ENCODE peak calls at places on chromosome 22, in ten cellular contexts. One of them, this sample, is unnamed.
A peak's percentile ranks its signal among the peaks of the same experiment; 100 is the strongest.

GRCh38 chr22:43637267-43637666 is 174.8 kb downstream of the EFCAB6 start:
- DNase-seq in mesendoderm: no peak
- DNase-seq in OCI-LY7: no peak
- DNase-seq in H9: no peak
- DNase-seq in MM.1S: no peak
- DNase-seq in A549: no peak
- DNase-seq in HCT116: no peak
- DNase-seq in hepatocyte: no peak
- DNase-seq in osteoblast: no peak
- DNase-seq in IMR-90: no peak
- DNase-seq in this sample: no peak

GRCh38 chr22:20319041-20319744 is 667 bp downstream of the DGCR6L start:
- DNase-seq in H9: peak; percentile 42
- DNase-seq in OCI-LY7: peak; percentile 37
- DNase-seq in hepatocyte: no peak
- DNase-seq in A549: no peak
- DNase-seq in osteoblast: no peak
- DNase-seq in IMR-90: no peak
- DNase-seq in HCT116: no peak
- DNase-seq in mesendoderm: peak; percentile 64
- DNase-seq in MM.1S: peak; percentile 32
- DNase-seq in this sample: no peak

GRCh38 chr22:24146190-24146616 is 35.1 kb upstream of the SUSD2 start:
- DNase-seq in OCI-LY7: peak; percentile 83
- DNase-seq in osteoblast: peak; percentile 95
- DNase-seq in MM.1S: peak; percentile 84
- DNase-seq in hepatocyte: peak; percentile 82
- DNase-seq in H9: peak; percentile 78
- DNase-seq in HCT116: no peak
- DNase-seq in IMR-90: peak; percentile 83
- DNase-seq in A549: peak; percentile 22
- DNase-seq in mesendoderm: peak; percentile 84
- DNase-seq in this sample: no peak

GRCh38 chr22:21641417-21641794 is 696 bp upstream of the SDF2L1 start:
- DNase-seq in H9: peak; percentile 60
- DNase-seq in OCI-LY7: no peak
- DNase-seq in mesendoderm: peak; percentile 83
- DNase-seq in hepatocyte: peak; percentile 72
- DNase-seq in IMR-90: peak; percentile 55
- DNase-seq in HCT116: no peak
- DNase-seq in osteoblast: peak; percentile 96
- DNase-seq in MM.1S: no peak
- DNase-seq in A549: peak; percentile 64
- DNase-seq in this sample: no peak

GRCh38 chr22:45228401-45228754 is 12.3 kb downstream of the KIAA0930 start:
- DNase-seq in H9: peak; percentile 23
- DNase-seq in MM.1S: no peak
- DNase-seq in mesendoderm: no peak
- DNase-seq in OCI-LY7: no peak
- DNase-seq in A549: no peak
- DNase-seq in HCT116: no peak
- DNase-seq in osteoblast: peak; percentile 31
- DNase-seq in hepatocyte: no peak
- DNase-seq in IMR-90: no peak
- DNase-seq in this sample: no peak

GRCh38 chr22:41445171-41446056 is 1.2 kb downstream of the TOB2 start:
- DNase-seq in osteoblast: no peak
- DNase-seq in HCT116: no peak
- DNase-seq in hepatocyte: peak; percentile 22
- DNase-seq in MM.1S: peak; percentile 47
- DNase-seq in IMR-90: no peak
- DNase-seq in mesendoderm: peak; percentile 87
- DNase-seq in A549: no peak
- DNase-seq in H9: peak; percentile 45
- DNase-seq in OCI-LY7: peak; percentile 60
- DNase-seq in this sample: peak; percentile 71

GRCh38 chr22:31056986-31057599 is 24.0 kb upstream of the SMTN start:
- DNase-seq in H9: no peak
- DNase-seq in OCI-LY7: no peak
- DNase-seq in MM.1S: no peak
- DNase-seq in A549: no peak
- DNase-seq in hepatocyte: no peak
- DNase-seq in osteoblast: no peak
- DNase-seq in IMR-90: no peak
- DNase-seq in mesendoderm: no peak
- DNase-seq in HCT116: no peak
- DNase-seq in this sample: no peak

GRCh38 chr22:43226368-43226979 is 39.5 kb upstream of the TTLL12 start:
- DNase-seq in OCI-LY7: no peak
- DNase-seq in HCT116: no peak
- DNase-seq in hepatocyte: peak; percentile 75
- DNase-seq in H9: peak; percentile 86
- DNase-seq in IMR-90: peak; percentile 22
- DNase-seq in osteoblast: no peak
- DNase-seq in mesendoderm: peak; percentile 89
- DNase-seq in A549: no peak
- DNase-seq in MM.1S: no peak
- DNase-seq in this sample: peak; percentile 37

GRCh38 chr22:24505337-24505736 is 10.2 kb downstream of the UPB1 start:
- DNase-seq in A549: no peak
- DNase-seq in HCT116: no peak
- DNase-seq in IMR-90: no peak
- DNase-seq in osteoblast: peak; percentile 56
- DNase-seq in MM.1S: no peak
- DNase-seq in H9: no peak
- DNase-seq in mesendoderm: no peak
- DNase-seq in OCI-LY7: no peak
- DNase-seq in hepatocyte: no peak
- DNase-seq in this sample: no peak

GRCh38 chr22:40463727-40464126 is 93.3 kb downstream of the SGSM3 start:
- DNase-seq in A549: no peak
- DNase-seq in hepatocyte: no peak
- DNase-seq in H9: no peak
- DNase-seq in HCT116: no peak
- DNase-seq in mesendoderm: no peak
- DNase-seq in MM.1S: no peak
- DNase-seq in OCI-LY7: peak; percentile 53
- DNase-seq in IMR-90: no peak
- DNase-seq in osteoblast: no peak
- DNase-seq in this sample: no peak

GRCh38 chr22:41478473-41478872 is 9.6 kb downstream of the ACO2 start:
- DNase-seq in IMR-90: no peak
- DNase-seq in hepatocyte: no peak
- DNase-seq in A549: no peak
- DNase-seq in osteoblast: no peak
- DNase-seq in mesendoderm: no peak
- DNase-seq in HCT116: no peak
- DNase-seq in MM.1S: no peak
- DNase-seq in OCI-LY7: no peak
- DNase-seq in H9: no peak
- DNase-seq in this sample: no peak

GRCh38 chr22:40666151-40666848 is 13.0 kb upstream of the MCHR1 start:
- DNase-seq in MM.1S: no peak
- DNase-seq in H9: no peak
- DNase-seq in osteoblast: no peak
- DNase-seq in hepatocyte: no peak
- DNase-seq in HCT116: no peak
- DNase-seq in IMR-90: peak; percentile 53
- DNase-seq in A549: no peak
- DNase-seq in OCI-LY7: no peak
- DNase-seq in mesendoderm: no peak
- DNase-seq in this sample: no peak

GRCh38 chr22:23113847-23114720 is 27.7 kb downstream of the RSPH14 start:
- DNase-seq in OCI-LY7: no peak
- DNase-seq in hepatocyte: no peak
- DNase-seq in osteoblast: peak; percentile 46
- DNase-seq in HCT116: no peak
- DNase-seq in H9: no peak
- DNase-seq in MM.1S: no peak
- DNase-seq in IMR-90: no peak
- DNase-seq in mesendoderm: no peak
- DNase-seq in A549: no peak
- DNase-seq in this sample: no peak

GRCh38 chr22:23114721-23115020 is 27.1 kb downstream of the RSPH14 start:
- DNase-seq in mesendoderm: no peak
- DNase-seq in hepatocyte: no peak
- DNase-seq in OCI-LY7: no peak
- DNase-seq in H9: no peak
- DNase-seq in osteoblast: peak; percentile 77
- DNase-seq in HCT116: no peak
- DNase-seq in A549: no peak
- DNase-seq in MM.1S: no peak
- DNase-seq in IMR-90: no peak
- DNase-seq in this sample: no peak

GRCh38 chr22:23115369-23115768 is 26.4 kb downstream of the RSPH14 start:
- DNase-seq in osteoblast: no peak
- DNase-seq in H9: no peak
- DNase-seq in IMR-90: no peak
- DNase-seq in mesendoderm: no peak
- DNase-seq in A549: no peak
- DNase-seq in HCT116: no peak
- DNase-seq in hepatocyte: no peak
- DNase-seq in MM.1S: no peak
- DNase-seq in OCI-LY7: no peak
- DNase-seq in this sample: no peak

GRCh38 chr22:23112472-23113012 is 29.2 kb downstream of the RSPH14 start:
- DNase-seq in H9: no peak
- DNase-seq in OCI-LY7: no peak
- DNase-seq in HCT116: no peak
- DNase-seq in mesendoderm: no peak
- DNase-seq in IMR-90: no peak
- DNase-seq in MM.1S: no peak
- DNase-seq in hepatocyte: no peak
- DNase-seq in A549: no peak
- DNase-seq in osteoblast: peak; percentile 58
- DNase-seq in this sample: no peak

DNA sequence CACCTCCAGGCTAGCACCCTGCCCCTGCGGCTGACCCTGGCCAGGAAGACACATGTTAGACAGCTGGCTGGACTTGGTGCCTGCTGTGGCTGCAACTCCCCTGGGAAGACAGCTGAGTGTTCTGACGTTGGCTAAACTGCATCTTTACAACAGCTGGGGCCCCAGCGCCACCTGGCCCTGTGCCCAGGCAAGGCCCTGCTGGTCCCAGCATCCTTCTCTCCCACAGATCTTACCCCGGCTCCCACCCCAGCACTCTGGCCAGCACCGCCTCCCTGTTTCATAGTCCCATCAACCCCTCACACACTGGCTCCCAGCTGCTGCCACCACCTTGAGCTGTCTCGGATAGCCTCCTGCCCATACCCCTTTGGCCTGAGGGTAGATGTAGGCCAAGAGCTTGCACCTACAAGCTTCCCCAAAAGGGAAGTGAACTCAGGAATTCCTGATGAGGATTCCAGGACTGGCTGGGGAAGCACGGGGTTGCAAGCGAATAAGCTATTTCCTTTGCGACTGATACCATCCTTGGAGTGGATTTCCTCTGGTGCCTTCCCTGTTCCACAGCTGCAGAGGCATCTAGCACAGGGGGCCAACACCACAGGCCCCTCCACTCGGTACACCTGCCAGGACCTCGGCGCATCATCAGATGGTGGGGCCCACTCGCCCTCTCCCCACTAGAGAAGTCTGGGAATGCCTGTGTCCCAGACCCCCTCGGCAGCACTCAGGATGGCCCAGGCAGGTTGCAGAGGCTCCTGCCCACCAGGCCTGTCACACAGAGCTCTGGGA is 28.5 kb downstream of the RSPH14 start:
- DNase-seq in HCT116: no peak
- DNase-seq in hepatocyte: peak; percentile 41
- DNase-seq in H9: no peak
- DNase-seq in osteoblast: no peak
- DNase-seq in IMR-90: peak; percentile 54
- DNase-seq in A549: no peak
- DNase-seq in OCI-LY7: peak; percentile 84
- DNase-seq in mesendoderm: no peak
- DNase-seq in MM.1S: no peak
- DNase-seq in this sample: no peak
- H3K4me1 ChIP-seq in HCT116: peaks cover 6% of the 10 kb centered on the region
- H3K4me1 ChIP-seq in hepatocyte: no peaks in the 10 kb centered on the region
- H3K4me1 ChIP-seq in H9: no peaks in the 10 kb centered on the region
- H3K4me1 ChIP-seq in osteoblast: no peaks in the 10 kb centered on the region
- H3K4me1 ChIP-seq in IMR-90: no peaks in the 10 kb centered on the region
- H3K4me1 ChIP-seq in A549: no peaks in the 10 kb centered on the region
- H3K4me1 ChIP-seq in OCI-LY7: peaks cover 29% of the 10 kb centered on the region
- H3K4me1 ChIP-seq in mesendoderm: no peaks in the 10 kb centered on the region
- H3K4me1 ChIP-seq in MM.1S: no peaks in the 10 kb centered on the region
- H3K4me1 ChIP-seq in this sample: peaks cover 12% of the 10 kb centered on the region

GRCh38 chr22:37749831-37750595 is 53.2 kb downstream of the TRIOBP start:
- DNase-seq in OCI-LY7: no peak
- DNase-seq in A549: no peak
- DNase-seq in MM.1S: no peak
- DNase-seq in HCT116: no peak
- DNase-seq in hepatocyte: no peak
- DNase-seq in IMR-90: peak; percentile 78
- DNase-seq in mesendoderm: peak; percentile 36
- DNase-seq in osteoblast: no peak
- DNase-seq in H9: no peak
- DNase-seq in this sample: no peak
- H3K4me2 ChIP-seq in OCI-LY7: no peak overlapping the region
- H3K4me2 ChIP-seq in A549: peak overlapping the region; percentile 78
- H3K4me2 ChIP-seq in MM.1S: no peak overlapping the region
- H3K4me2 ChIP-seq in HCT116: peak overlapping the region; percentile 100
- H3K4me2 ChIP-seq in hepatocyte: peak overlapping the region; percentile 98
- H3K4me2 ChIP-seq in IMR-90: peak overlapping the region; percentile 55
- H3K4me2 ChIP-seq in mesendoderm: no peak overlapping the region
- H3K4me2 ChIP-seq in osteoblast: peak overlapping the region; percentile 93
- H3K4me2 ChIP-seq in H9: no peak overlapping the region
- H3K4me2 ChIP-seq in this sample: no peak overlapping the region

GRCh38 chr22:49271831-49272230 is 555.8 kb downstream of the BRD1 start:
- DNase-seq in HCT116: no peak
- DNase-seq in mesendoderm: no peak
- DNase-seq in A549: no peak
- DNase-seq in hepatocyte: no peak
- DNase-seq in MM.1S: no peak
- DNase-seq in IMR-90: no peak
- DNase-seq in OCI-LY7: no peak
- DNase-seq in osteoblast: no peak
- DNase-seq in H9: no peak
- DNase-seq in this sample: no peak
- H3K4me1 ChIP-seq in HCT116: no peaks in the 10 kb centered on the region
- H3K4me1 ChIP-seq in mesendoderm: peaks cover 4% of the 10 kb centered on the region
- H3K4me1 ChIP-seq in A549: no peaks in the 10 kb centered on the region
- H3K4me1 ChIP-seq in hepatocyte: no peaks in the 10 kb centered on the region
- H3K4me1 ChIP-seq in MM.1S: no peaks in the 10 kb centered on the region
- H3K4me1 ChIP-seq in IMR-90: no peaks in the 10 kb centered on the region
- H3K4me1 ChIP-seq in OCI-LY7: no peaks in the 10 kb centered on the region
- H3K4me1 ChIP-seq in osteoblast: no peaks in the 10 kb centered on the region
- H3K4me1 ChIP-seq in H9: peaks cover 10% of the 10 kb centered on the region
- H3K4me1 ChIP-seq in this sample: peaks cover 7% of the 10 kb centered on the region

DNA sequence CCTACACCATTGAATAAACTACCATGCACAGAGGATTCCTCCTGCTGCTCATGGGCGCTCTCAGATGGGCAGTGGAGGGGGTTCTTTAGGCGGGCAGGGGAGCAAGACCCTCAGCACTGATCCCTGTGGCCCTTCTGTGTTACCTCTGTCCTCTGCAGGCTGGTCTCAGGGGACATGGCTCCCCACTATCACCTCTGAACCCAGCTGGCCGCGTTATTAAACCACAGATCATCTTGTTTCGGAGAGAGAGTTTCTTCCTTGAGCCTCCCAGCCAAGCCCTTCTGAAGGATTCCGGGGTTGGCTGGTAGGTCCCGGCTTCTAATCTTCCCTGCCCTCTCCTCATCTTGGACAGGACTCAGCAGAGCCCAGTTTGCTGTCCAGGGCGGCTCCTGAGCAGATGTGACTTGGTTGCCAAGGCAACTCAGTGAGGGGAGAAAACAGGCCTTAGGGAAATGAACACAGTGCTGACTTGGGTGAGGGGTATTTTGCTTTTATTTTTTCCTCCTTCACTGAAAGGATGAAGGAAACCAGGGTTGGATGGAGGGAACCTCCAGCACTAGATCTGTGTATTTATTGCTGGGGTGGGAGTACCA is 13.3 kb downstream of the APOL3 start:
- DNase-seq in osteoblast: no peak
- DNase-seq in H9: no peak
- DNase-seq in IMR-90: no peak
- DNase-seq in HCT116: no peak
- DNase-seq in hepatocyte: no peak
- DNase-seq in OCI-LY7: no peak
- DNase-seq in mesendoderm: peak; percentile 44
- DNase-seq in MM.1S: no peak
- DNase-seq in A549: no peak
- DNase-seq in this sample: peak; percentile 9
- H3K4me2 ChIP-seq in osteoblast: no peak overlapping the region
- H3K4me2 ChIP-seq in H9: no peak overlapping the region
- H3K4me2 ChIP-seq in IMR-90: no peak overlapping the region
- H3K4me2 ChIP-seq in HCT116: no peak overlapping the region
- H3K4me2 ChIP-seq in hepatocyte: no peak overlapping the region
- H3K4me2 ChIP-seq in OCI-LY7: peak overlapping the region; percentile 2
- H3K4me2 ChIP-seq in mesendoderm: no peak overlapping the region
- H3K4me2 ChIP-seq in MM.1S: no peak overlapping the region
- H3K4me2 ChIP-seq in A549: no peak overlapping the region
- H3K4me2 ChIP-seq in this sample: no peak overlapping the region